ENCODE peak calls at places on chromosome 12, in nine cellular contexts. R is cardiac fibroblast; Y is fibroblast of mammary gland; N is NCI-H1417 treated with DMSO at 0.1 percent for 48 hours; K is activated naive CD4-positive, alpha-beta T cell treated with anti-CD3 and anti-CD28 coated beads, Interleukin-2, amount 10 ng/mL, durations not matched to agents 7 days and 5 days; A is HuH-7; W is NCI-H1092 treated with DMSO at 0.1 percent for 48 hours; L is neural crest cell; B is uterus. G is an unnamed sample.

GRCh38 chr12:120774169-120774916 is 48.7 kb downstream of the ACADS start:
- DNase-seq in B (no peak), W (no peak), A (no peak), R (no peak), Y (no peak), L (no peak), N (no peak), K (no peak), G (no peak)

GRCh38 chr12:131323879-131324278 is 370.2 kb downstream of the ADGRD1 start:
- DNase-seq in L (no peak), W (no peak), A (no peak), K (no peak), N (no peak), R (no peak), Y (no peak), B (no peak), G (no peak)

GRCh38 chr12:132872073-132872855 is 15.1 kb downstream of the CHFR start:
- DNase-seq in Y (no peak), W (no peak), R (no peak), A (no peak), N (no peak), L (no peak), B (no peak), K (no peak), G (no peak)

GRCh38 chr12:6110006-6110405 is 14.5 kb downstream of the VWF start:
- DNase-seq in R (no peak), A (no peak), L (no peak), B (no peak), W (no peak), K (no peak), Y (no peak), N (no peak), G (no peak)

GRCh38 chr12:9763025-9763424 is 2.3 kb upstream of the CD69 start:
- DNase-seq in R (no peak), L (no peak), W (no peak), A (no peak), B (no peak), K (no peak), N (no peak), Y (no peak), G (no peak)

GRCh38 chr12:30847259-30847658 is 79.3 kb upstream of the TSPAN11 start:
- DNase-seq in A (no peak), W (peak), R (peak), Y (peak), L (no peak), B (no peak), N (peak), K (peak), G (peak)

GRCh38 chr12:28390716-28391452 is 200.6 kb downstream of the CCDC91 start:
- DNase-seq in W (no peak), K (no peak), A (no peak), Y (peak), L (no peak), R (peak), N (no peak), B (no peak), G (no peak)

GRCh38 chr12:27781680-27782079 is 1.6 kb upstream of the MANSC4 start:
- DNase-seq in A (no peak), R (peak), B (no peak), L (no peak), N (no peak), K (no peak), W (no peak), Y (peak), G (no peak)

GRCh38 chr12:81259360-81259759 is 181.5 kb downstream of the ACSS3 start:
- DNase-seq in L (no peak), W (no peak), B (no peak), Y (no peak), K (no peak), A (no peak), R (no peak), N (no peak), G (no peak)

GRCh38 chr12:93946542-93947150 is 201.7 kb upstream of the PLXNC1 start:
- DNase-seq in B (no peak), W (no peak), N (no peak), K (no peak), L (no peak), R (peak), Y (peak), A (no peak), G (no peak)

GRCh38 chr12:93358821-93359220 is 18.9 kb upstream of the NUDT4 start:
- DNase-seq in Y (no peak), A (no peak), L (no peak), N (no peak), R (peak), B (no peak), K (no peak), W (no peak), G (no peak)

GRCh38 chr12:113954547-113954946 is 11.6 kb downstream of the RBM19 start:
- DNase-seq in W (no peak), N (no peak), K (no peak), B (no peak), R (no peak), L (no peak), A (no peak), Y (no peak), G (no peak)

GRCh38 chr12:47819902-47820630 is at the start of gene HDAC7:
- DNase-seq in A (peak), W (peak), N (peak), L (peak), K (peak), R (peak), Y (peak), B (peak), G (peak)

GRCh38 chr12:122147514-122148290 is 26.3 kb downstream of the IL31 start:
- DNase-seq in N (no peak), A (no peak), L (no peak), Y (no peak), B (no peak), K (no peak), W (no peak), R (no peak), G (no peak)

GRCh38 chr12:88638388-88638787 is 58.1 kb upstream of the KITLG start:
- DNase-seq in N (no peak), B (no peak), Y (no peak), R (peak), A (no peak), L (no peak), W (no peak), K (no peak), G (no peak)

GRCh38 chr12:10220398-10221077 is 7.9 kb downstream of the GABARAPL1 start:
- DNase-seq in L (no peak), B (peak), Y (peak), W (no peak), N (no peak), K (no peak), A (no peak), R (peak), G (no peak)

GRCh38 chr12:130978785-130979184 is 25.1 kb downstream of the ADGRD1 start:
- DNase-seq in L (no peak), W (no peak), N (no peak), B (no peak), A (no peak), K (no peak), Y (peak), R (no peak), G (no peak)

GRCh38 chr12:11801643-11802042 is 152.2 kb downstream of the ETV6 start:
- DNase-seq in N (no peak), B (no peak), W (no peak), K (no peak), R (no peak), L (no peak), Y (no peak), A (no peak), G (no peak)

GRCh38 chr12:14270392-14270791 is 95.1 kb upstream of the ATF7IP start:
- DNase-seq in L (no peak), Y (no peak), A (no peak), R (no peak), B (no peak), K (no peak), W (no peak), N (no peak), G (no peak)

GRCh38 chr12:110581951-110582285 is 1.2 kb downstream of the PPTC7 start:
- DNase-seq in Y (no peak), N (no peak), R (no peak), W (no peak), A (no peak), B (no peak), K (no peak), L (no peak), G (peak)

GRCh38 chr12:54549774-54550451 is 512 bp downstream of the PDE1B start:
- DNase-seq in A (no peak), B (no peak), W (peak), R (no peak), Y (peak), K (peak), N (no peak), L (no peak), G (no peak)

GRCh38 chr12:63805704-63806672 is 26.3 kb downstream of the RXYLT1 start:
- DNase-seq in A (no peak), K (no peak), Y (no peak), N (peak), B (no peak), L (no peak), R (no peak), W (peak), G (no peak)